ENCODE peak calls at places on chromosome 9, in eight cellular contexts. One of them, this sample, is unnamed.

GRCh38 chr9:5529683-5530221 is 19.4 kb downstream of the PDCD1LG2 start:
- DNase-seq in stimulated activated CD8-positive, alpha-beta memory T cell treated with anti-CD3 and anti-CD28 coated beads, Interleukin-4, amount 100 ng/mL, for 48 hours: no peak
- DNase-seq in hypothalamus: no peak
- DNase-seq in substantia nigra: no peak
- DNase-seq in HT-29: no peak
- DNase-seq in GM10248: no peak
- DNase-seq in EL: no peak
- DNase-seq in pancreas: no peak
- DNase-seq in this sample: no peak

GRCh38 chr9:9437641-9438040 is 1175.2 kb downstream of the PTPRD start:
- DNase-seq in stimulated activated CD8-positive, alpha-beta memory T cell treated with anti-CD3 and anti-CD28 coated beads, Interleukin-4, amount 100 ng/mL, for 48 hours: no peak
- DNase-seq in hypothalamus: no peak
- DNase-seq in substantia nigra: no peak
- DNase-seq in HT-29: no peak
- DNase-seq in GM10248: no peak
- DNase-seq in EL: no peak
- DNase-seq in pancreas: no peak
- DNase-seq in this sample: no peak

GRCh38 chr9:70578720-70579119 is 164.3 kb upstream of the KLF9 start:
- DNase-seq in stimulated activated CD8-positive, alpha-beta memory T cell treated with anti-CD3 and anti-CD28 coated beads, Interleukin-4, amount 100 ng/mL, for 48 hours: no peak
- DNase-seq in hypothalamus: no peak
- DNase-seq in substantia nigra: no peak
- DNase-seq in HT-29: peak
- DNase-seq in GM10248: no peak
- DNase-seq in EL: no peak
- DNase-seq in pancreas: no peak
- DNase-seq in this sample: no peak

GRCh38 chr9:76401580-76402354 is 7.5 kb upstream of the RFK start:
- DNase-seq in stimulated activated CD8-positive, alpha-beta memory T cell treated with anti-CD3 and anti-CD28 coated beads, Interleukin-4, amount 100 ng/mL, for 48 hours: no peak
- DNase-seq in hypothalamus: no peak
- DNase-seq in substantia nigra: no peak
- DNase-seq in HT-29: peak
- DNase-seq in GM10248: no peak
- DNase-seq in EL: peak
- DNase-seq in pancreas: no peak
- DNase-seq in this sample: no peak

GRCh38 chr9:36847781-36848673 is 186.0 kb downstream of the PAX5 start:
- DNase-seq in stimulated activated CD8-positive, alpha-beta memory T cell treated with anti-CD3 and anti-CD28 coated beads, Interleukin-4, amount 100 ng/mL, for 48 hours: no peak
- DNase-seq in hypothalamus: no peak
- DNase-seq in substantia nigra: no peak
- DNase-seq in HT-29: no peak
- DNase-seq in GM10248: no peak
- DNase-seq in EL: no peak
- DNase-seq in pancreas: no peak
- DNase-seq in this sample: no peak

GRCh38 chr9:36479086-36479485 is 79.0 kb upstream of the RNF38 start:
- DNase-seq in stimulated activated CD8-positive, alpha-beta memory T cell treated with anti-CD3 and anti-CD28 coated beads, Interleukin-4, amount 100 ng/mL, for 48 hours: no peak
- DNase-seq in hypothalamus: no peak
- DNase-seq in substantia nigra: no peak
- DNase-seq in HT-29: no peak
- DNase-seq in GM10248: no peak
- DNase-seq in EL: no peak
- DNase-seq in pancreas: no peak
- DNase-seq in this sample: no peak

GRCh38 chr9:9790216-9790872 is 822.5 kb downstream of the PTPRD start:
- DNase-seq in stimulated activated CD8-positive, alpha-beta memory T cell treated with anti-CD3 and anti-CD28 coated beads, Interleukin-4, amount 100 ng/mL, for 48 hours: no peak
- DNase-seq in hypothalamus: no peak
- DNase-seq in substantia nigra: no peak
- DNase-seq in HT-29: peak
- DNase-seq in GM10248: peak
- DNase-seq in EL: no peak
- DNase-seq in pancreas: no peak
- DNase-seq in this sample: peak

GRCh38 chr9:135346438-135347050 is 133.0 kb upstream of the PPP1R26 start:
- DNase-seq in stimulated activated CD8-positive, alpha-beta memory T cell treated with anti-CD3 and anti-CD28 coated beads, Interleukin-4, amount 100 ng/mL, for 48 hours: no peak
- DNase-seq in hypothalamus: no peak
- DNase-seq in substantia nigra: no peak
- DNase-seq in HT-29: no peak
- DNase-seq in GM10248: no peak
- DNase-seq in EL: no peak
- DNase-seq in pancreas: no peak
- DNase-seq in this sample: no peak

GRCh38 chr9:103530934-103531333 is 535.8 kb downstream of the CYLC2 start:
- DNase-seq in stimulated activated CD8-positive, alpha-beta memory T cell treated with anti-CD3 and anti-CD28 coated beads, Interleukin-4, amount 100 ng/mL, for 48 hours: no peak
- DNase-seq in hypothalamus: no peak
- DNase-seq in substantia nigra: no peak
- DNase-seq in HT-29: no peak
- DNase-seq in GM10248: no peak
- DNase-seq in EL: no peak
- DNase-seq in pancreas: no peak
- DNase-seq in this sample: no peak

GRCh38 chr9:16103613-16104012 is 550.8 kb downstream of the CCDC171 start:
- DNase-seq in stimulated activated CD8-positive, alpha-beta memory T cell treated with anti-CD3 and anti-CD28 coated beads, Interleukin-4, amount 100 ng/mL, for 48 hours: no peak
- DNase-seq in hypothalamus: no peak
- DNase-seq in substantia nigra: no peak
- DNase-seq in HT-29: no peak
- DNase-seq in GM10248: no peak
- DNase-seq in EL: no peak
- DNase-seq in pancreas: peak
- DNase-seq in this sample: no peak

GRCh38 chr9:108775901-108776306 is 79.9 kb downstream of the ACTL7B start:
- DNase-seq in stimulated activated CD8-positive, alpha-beta memory T cell treated with anti-CD3 and anti-CD28 coated beads, Interleukin-4, amount 100 ng/mL, for 48 hours: no peak
- DNase-seq in hypothalamus: no peak
- DNase-seq in substantia nigra: no peak
- DNase-seq in HT-29: no peak
- DNase-seq in GM10248: no peak
- DNase-seq in EL: no peak
- DNase-seq in pancreas: no peak
- DNase-seq in this sample: no peak

GRCh38 chr9:81108821-81109220 is 580.5 kb downstream of the TLE1 start:
- DNase-seq in stimulated activated CD8-positive, alpha-beta memory T cell treated with anti-CD3 and anti-CD28 coated beads, Interleukin-4, amount 100 ng/mL, for 48 hours: no peak
- DNase-seq in hypothalamus: no peak
- DNase-seq in substantia nigra: no peak
- DNase-seq in HT-29: no peak
- DNase-seq in GM10248: no peak
- DNase-seq in EL: peak
- DNase-seq in pancreas: no peak
- DNase-seq in this sample: no peak

GRCh38 chr9:21205204-21205603 is 1.7 kb downstream of the IFNA10 start:
- DNase-seq in stimulated activated CD8-positive, alpha-beta memory T cell treated with anti-CD3 and anti-CD28 coated beads, Interleukin-4, amount 100 ng/mL, for 48 hours: no peak
- DNase-seq in hypothalamus: no peak
- DNase-seq in substantia nigra: no peak
- DNase-seq in HT-29: no peak
- DNase-seq in GM10248: no peak
- DNase-seq in EL: no peak
- DNase-seq in pancreas: no peak
- DNase-seq in this sample: no peak

GRCh38 chr9:72958485-72959266 is 5.8 kb upstream of the ALDH1A1 start:
- DNase-seq in stimulated activated CD8-positive, alpha-beta memory T cell treated with anti-CD3 and anti-CD28 coated beads, Interleukin-4, amount 100 ng/mL, for 48 hours: no peak
- DNase-seq in hypothalamus: no peak
- DNase-seq in substantia nigra: no peak
- DNase-seq in HT-29: no peak
- DNase-seq in GM10248: no peak
- DNase-seq in EL: no peak
- DNase-seq in pancreas: no peak
- DNase-seq in this sample: no peak

GRCh38 chr9:96135071-96135825 is 166.7 kb downstream of the HSD17B3 start:
- DNase-seq in stimulated activated CD8-positive, alpha-beta memory T cell treated with anti-CD3 and anti-CD28 coated beads, Interleukin-4, amount 100 ng/mL, for 48 hours: no peak
- DNase-seq in hypothalamus: no peak
- DNase-seq in substantia nigra: no peak
- DNase-seq in HT-29: no peak
- DNase-seq in GM10248: no peak
- DNase-seq in EL: peak
- DNase-seq in pancreas: no peak
- DNase-seq in this sample: no peak

GRCh38 chr9:134621558-134622110 is 20.0 kb upstream of the COL5A1 start:
- DNase-seq in stimulated activated CD8-positive, alpha-beta memory T cell treated with anti-CD3 and anti-CD28 coated beads, Interleukin-4, amount 100 ng/mL, for 48 hours: no peak
- DNase-seq in hypothalamus: no peak
- DNase-seq in substantia nigra: no peak
- DNase-seq in HT-29: no peak
- DNase-seq in GM10248: no peak
- DNase-seq in EL: no peak
- DNase-seq in pancreas: no peak
- DNase-seq in this sample: no peak

GRCh38 chr9:134422301-134422700 is 96.0 kb downstream of the RXRA start:
- DNase-seq in stimulated activated CD8-positive, alpha-beta memory T cell treated with anti-CD3 and anti-CD28 coated beads, Interleukin-4, amount 100 ng/mL, for 48 hours: no peak
- DNase-seq in hypothalamus: no peak
- DNase-seq in substantia nigra: no peak
- DNase-seq in HT-29: no peak
- DNase-seq in GM10248: no peak
- DNase-seq in EL: no peak
- DNase-seq in pancreas: no peak
- DNase-seq in this sample: no peak

GRCh38 chr9:108933231-108933630 is 693 bp downstream of the ELP1 start:
- DNase-seq in stimulated activated CD8-positive, alpha-beta memory T cell treated with anti-CD3 and anti-CD28 coated beads, Interleukin-4, amount 100 ng/mL, for 48 hours: no peak
- DNase-seq in hypothalamus: no peak
- DNase-seq in substantia nigra: no peak
- DNase-seq in HT-29: peak
- DNase-seq in GM10248: no peak
- DNase-seq in EL: no peak
- DNase-seq in pancreas: no peak
- DNase-seq in this sample: peak

GRCh38 chr9:94602666-94603065 is 9.0 kb upstream of the FBP2 start:
- DNase-seq in stimulated activated CD8-positive, alpha-beta memory T cell treated with anti-CD3 and anti-CD28 coated beads, Interleukin-4, amount 100 ng/mL, for 48 hours: no peak
- DNase-seq in hypothalamus: no peak
- DNase-seq in substantia nigra: no peak
- DNase-seq in HT-29: no peak
- DNase-seq in GM10248: no peak
- DNase-seq in EL: no peak
- DNase-seq in pancreas: no peak
- DNase-seq in this sample: no peak

GRCh38 chr9:122213589-122214413 is 15.0 kb downstream of the LHX6 start:
- DNase-seq in stimulated activated CD8-positive, alpha-beta memory T cell treated with anti-CD3 and anti-CD28 coated beads, Interleukin-4, amount 100 ng/mL, for 48 hours: peak
- DNase-seq in hypothalamus: no peak
- DNase-seq in substantia nigra: no peak
- DNase-seq in HT-29: no peak
- DNase-seq in GM10248: peak
- DNase-seq in EL: peak
- DNase-seq in pancreas: no peak
- DNase-seq in this sample: peak

GRCh38 chr9:129146441-129146933 is 31.6 kb downstream of the IER5L start:
- DNase-seq in stimulated activated CD8-positive, alpha-beta memory T cell treated with anti-CD3 and anti-CD28 coated beads, Interleukin-4, amount 100 ng/mL, for 48 hours: no peak
- DNase-seq in hypothalamus: no peak
- DNase-seq in substantia nigra: no peak
- DNase-seq in HT-29: peak
- DNase-seq in GM10248: no peak
- DNase-seq in EL: peak
- DNase-seq in pancreas: no peak
- DNase-seq in this sample: no peak

GRCh38 chr9:76456202-76456926 is 2.6 kb upstream of the GCNT1 start:
- DNase-seq in stimulated activated CD8-positive, alpha-beta memory T cell treated with anti-CD3 and anti-CD28 coated beads, Interleukin-4, amount 100 ng/mL, for 48 hours: no peak
- DNase-seq in hypothalamus: no peak
- DNase-seq in substantia nigra: no peak
- DNase-seq in HT-29: peak
- DNase-seq in GM10248: peak
- DNase-seq in EL: peak
- DNase-seq in pancreas: peak
- DNase-seq in this sample: no peak

GRCh38 chr9:126395439-126396212 is 69.0 kb downstream of the MVB12B start:
- DNase-seq in stimulated activated CD8-positive, alpha-beta memory T cell treated with anti-CD3 and anti-CD28 coated beads, Interleukin-4, amount 100 ng/mL, for 48 hours: peak
- DNase-seq in hypothalamus: no peak
- DNase-seq in substantia nigra: no peak
- DNase-seq in HT-29: peak
- DNase-seq in GM10248: no peak
- DNase-seq in EL: peak
- DNase-seq in pancreas: no peak
- DNase-seq in this sample: no peak

GRCh38 chr9:131018621-131019020 is 9.6 kb downstream of the LAMC3 start:
- DNase-seq in stimulated activated CD8-positive, alpha-beta memory T cell treated with anti-CD3 and anti-CD28 coated beads, Interleukin-4, amount 100 ng/mL, for 48 hours: no peak
- DNase-seq in hypothalamus: no peak
- DNase-seq in substantia nigra: no peak
- DNase-seq in HT-29: peak
- DNase-seq in GM10248: no peak
- DNase-seq in EL: no peak
- DNase-seq in pancreas: no peak
- DNase-seq in this sample: no peak

This sample was measured in frontal cortex.